ENCODE peak calls at places on chromosome 5, in five cellular contexts. U, T, V, X and S are unnamed samples.

GRCh38 chr5:142654578-142655042 is 31.3 kb downstream of the FGF1 start:
- DNase-seq in V (no peak), U (no peak), X (no peak), T (no peak), S (no peak)

GRCh38 chr5:180782748-180783147 is 19.9 kb downstream of the MGAT1 start:
- DNase-seq in T (no peak), V (no peak), U (no peak), X (no peak), S (no peak)

GRCh38 chr5:179120421-179120861 is 60.3 kb downstream of the ZNF354C start:
- DNase-seq in U (no peak), X (peak), T (no peak), V (no peak), S (no peak)

GRCh38 chr5:38347896-38348295 is 89.5 kb downstream of the EGFLAM start:
- DNase-seq in V (no peak), T (no peak), X (no peak), U (peak), S (no peak)

GRCh38 chr5:102221949-102222348 is 74.1 kb downstream of the SLCO4C1 start:
- DNase-seq in T (no peak), V (no peak), X (no peak), U (no peak), S (no peak)

GRCh38 chr5:17802256-17802655 is 168.0 kb downstream of the TAF11L14 start:
- DNase-seq in U (no peak), T (no peak), V (no peak), X (no peak), S (no peak)

GRCh38 chr5:69517763-69518212 is 25.2 kb downstream of the OCLN start:
- DNase-seq in U (peak), T (peak), V (no peak), X (no peak), S (peak)

GRCh38 chr5:171588046-171588445 is 168.6 kb downstream of the FGF18 start:
- DNase-seq in T (no peak), V (no peak), U (no peak), X (no peak), S (no peak)

GRCh38 chr5:6712136-6712581 is 1.1 kb upstream of the TENT4A start:
- DNase-seq in T (peak), X (peak), V (no peak), U (peak), S (peak)

GRCh38 chr5:151740958-151741373 is 17.5 kb downstream of the ATOX1 start:
- DNase-seq in T (peak), X (no peak), U (peak), V (no peak), S (peak)

GRCh38 chr5:143536364-143536763 is 132.9 kb upstream of the NR3C1 start:
- DNase-seq in U (peak), T (peak), X (no peak), V (peak), S (peak)

GRCh38 chr5:36222620-36223019 is 19.1 kb downstream of the NADK2 start:
- DNase-seq in U (no peak), T (no peak), V (no peak), X (no peak), S (no peak)

GRCh38 chr5:45694255-45694834 is 1.8 kb downstream of the HCN1 start:
- DNase-seq in U (peak), V (no peak), T (peak), X (no peak), S (no peak)

GRCh38 chr5:7250609-7251008 is 145.3 kb upstream of the ADCY2 start:
- DNase-seq in X (no peak), T (no peak), U (no peak), V (no peak), S (no peak)

GRCh38 chr5:40680741-40681350 is 1.1 kb downstream of the PTGER4 start:
- DNase-seq in T (no peak), X (peak), U (no peak), V (no peak), S (no peak)

GRCh38 chr5:20420991-20421595 is 433.1 kb upstream of the CDH18 start:
- DNase-seq in V (no peak), U (no peak), X (no peak), T (no peak), S (no peak)

GRCh38 chr5:590343-590742 is 21.8 kb upstream of the CEP72 start:
- DNase-seq in U (no peak), V (no peak), X (no peak), T (no peak), S (no peak)

GRCh38 chr5:142276517-142276916 is 48.3 kb downstream of the SPRY4 start:
- DNase-seq in T (no peak), V (no peak), U (no peak), X (no peak), S (no peak)

GRCh38 chr5:95728494-95729114 is 2.5 kb upstream of the RHOBTB3 start:
- DNase-seq in T (peak), X (no peak), V (no peak), U (no peak), S (no peak)

GRCh38 chr5:153565822-153566221 is 75.4 kb downstream of the GRIA1 start:
- DNase-seq in X (no peak), V (no peak), U (peak), T (peak), S (peak)

GRCh38 chr5:32450952-32451351 is 6.4 kb upstream of the ZFR start:
- DNase-seq in U (no peak), X (no peak), V (no peak), T (no peak), S (no peak)

GRCh38 chr5:118832974-118833373 is 155.4 kb downstream of the DTWD2 start:
- DNase-seq in T (no peak), X (no peak), U (no peak), V (no peak), S (no peak)

GRCh38 chr5:6859951-6860638 is 146.9 kb downstream of the TENT4A start:
- DNase-seq in V (no peak), T (no peak), U (no peak), X (peak), S (no peak)

GRCh38 chr5:109136906-109137305 is 272.9 kb downstream of the PJA2 start:
- DNase-seq in U (no peak), V (peak), X (no peak), T (no peak), S (no peak)

GRCh38 chr5:170483701-170484458 is 19.9 kb upstream of the KCNIP1 start:
- DNase-seq in V (no peak), U (peak), X (peak), T (peak), S (no peak)

GRCh38 chr5:138819065-138819464 is 56.1 kb downstream of the LRRTM2 start:
- DNase-seq in X (no peak), U (no peak), T (no peak), V (no peak), S (no peak)

DNA sequence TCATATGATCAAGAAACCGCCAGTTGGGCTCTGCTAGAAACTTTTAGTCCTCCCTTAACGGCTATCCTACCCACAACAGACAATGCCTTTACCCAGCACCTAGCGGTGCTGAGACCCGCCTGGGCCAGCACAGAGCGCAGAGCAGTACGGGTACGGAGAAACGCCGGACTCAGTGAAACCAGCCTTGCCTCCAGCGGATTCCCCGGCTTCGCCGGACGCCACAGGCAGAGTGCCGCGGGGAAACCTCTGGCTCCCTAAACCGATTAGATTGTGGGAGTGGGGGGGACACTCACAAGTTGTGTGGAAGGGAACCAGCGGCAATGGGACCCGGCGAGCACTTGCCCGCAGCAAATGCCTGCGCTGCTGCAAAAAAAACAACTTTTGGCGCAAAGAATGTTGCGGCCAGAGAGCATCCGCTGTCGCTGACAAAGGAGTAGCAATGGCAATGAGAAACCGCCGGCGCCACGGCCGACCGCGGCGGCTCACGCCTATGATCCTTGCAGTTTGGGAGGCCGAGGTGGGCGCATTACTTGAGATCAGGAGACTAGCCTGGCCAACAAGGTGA is 88.2 kb downstream of the ANXA2R start:
- DNase-seq in X (peak), T (peak), V (no peak), U (peak), S (peak)
- H3K4me3 ChIP-seq in X (peak), T (peak), V (peak), U (peak), S (peak)

GRCh38 chr5:137199201-137199600 is 299.9 kb downstream of the SPOCK1 start:
- DNase-seq in X (no peak), V (no peak), T (no peak), U (no peak), S (no peak)

GRCh38 chr5:137199966-137200365 is 299.2 kb downstream of the SPOCK1 start:
- DNase-seq in X (no peak), V (no peak), T (peak), U (peak), S (peak)

GRCh38 chr5:137200906-137201305 is 298.2 kb downstream of the SPOCK1 start:
- DNase-seq in X (no peak), V (no peak), T (no peak), U (no peak), S (no peak)

GRCh38 chr5:137203011-137203632 is 296.0 kb downstream of the SPOCK1 start:
- DNase-seq in V (no peak), T (no peak), X (no peak), U (no peak), S (no peak)

DNA sequence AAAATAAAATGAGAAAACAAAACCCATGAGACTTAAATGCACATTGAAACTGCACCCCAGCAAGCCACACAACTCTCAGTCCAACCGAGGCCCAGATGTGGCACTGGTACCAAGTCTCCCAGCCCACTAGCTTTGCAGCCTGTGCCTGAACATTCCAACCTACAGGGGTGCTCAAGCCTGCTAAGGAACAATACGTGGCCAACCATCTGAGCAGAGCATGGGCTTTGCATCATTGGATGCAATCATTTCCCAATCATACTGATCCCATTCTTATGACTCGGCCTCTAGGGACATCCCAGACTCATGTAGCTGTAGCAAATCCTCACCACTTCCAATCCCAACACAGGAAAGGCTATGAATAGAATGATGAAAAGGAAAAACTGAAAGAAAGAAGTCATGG is 297.2 kb downstream of the SPOCK1 start:
- DNase-seq in X (no peak), V (no peak), U (peak), T (peak), S (peak)
- TF ChIP-seq CTCF in X (no peak), V (peak), U (peak), T (peak), S (peak)

GRCh38 chr5:149211566-149211965 is 60.1 kb upstream of the AFAP1L1 start:
- DNase-seq in V (peak), X (no peak), U (peak), T (peak), S (peak)

GRCh38 chr5:149215478-149216042 is 56.1 kb upstream of the AFAP1L1 start:
- DNase-seq in V (peak), T (peak), U (peak), X (peak), S (peak)

GRCh38 chr5:149212203-149212951 is 59.3 kb upstream of the AFAP1L1 start:
- DNase-seq in X (no peak), V (peak), U (peak), T (peak), S (peak)

GRCh38 chr5:149210968-149211495 is 60.6 kb upstream of the AFAP1L1 start:
- DNase-seq in U (no peak), V (no peak), X (no peak), T (no peak), S (no peak)

DNA sequence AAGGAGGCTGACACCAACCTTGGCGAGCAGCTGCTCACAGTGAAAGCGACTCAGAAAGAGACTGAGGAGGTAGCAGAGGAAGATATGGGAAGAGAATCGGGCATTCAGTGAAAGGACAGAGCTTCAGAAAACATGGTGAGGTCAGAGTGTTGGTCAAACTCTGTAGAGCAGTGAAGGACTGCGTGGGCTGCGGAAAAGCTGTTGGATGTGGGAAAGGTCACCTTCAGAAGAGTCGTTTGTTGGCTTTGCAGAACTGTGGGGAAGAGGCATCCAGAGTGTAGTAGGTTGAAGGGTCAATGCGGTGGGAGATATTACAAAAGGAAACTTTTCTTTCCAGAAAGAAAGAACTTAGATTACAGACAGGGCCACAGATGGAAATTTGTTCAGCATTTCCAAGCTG is 58.4 kb upstream of the AFAP1L1 start:
- DNase-seq in X (no peak), U (peak), T (no peak), V (no peak), S (no peak)
- H3K4me3 ChIP-seq in X (no peak), U (no peak), T (no peak), V (no peak), S (no peak)

GRCh38 chr5:53556001-53556400 is 4.4 kb upstream of the NDUFS4 start:
- DNase-seq in T (no peak), U (no peak), V (no peak), X (no peak), S (no peak)

GRCh38 chr5:53558966-53559365 is 1.5 kb upstream of the NDUFS4 start:
- DNase-seq in V (no peak), T (no peak), U (no peak), X (no peak), S (no peak)

GRCh38 chr5:53560028-53560427 is 411 bp upstream of the NDUFS4 start:
- DNase-seq in V (no peak), U (no peak), X (no peak), T (no peak), S (no peak)

GRCh38 chr5:53557386-53557785 is 3.1 kb upstream of the NDUFS4 start:
- DNase-seq in V (no peak), U (peak), T (peak), X (no peak), S (no peak)

DNA sequence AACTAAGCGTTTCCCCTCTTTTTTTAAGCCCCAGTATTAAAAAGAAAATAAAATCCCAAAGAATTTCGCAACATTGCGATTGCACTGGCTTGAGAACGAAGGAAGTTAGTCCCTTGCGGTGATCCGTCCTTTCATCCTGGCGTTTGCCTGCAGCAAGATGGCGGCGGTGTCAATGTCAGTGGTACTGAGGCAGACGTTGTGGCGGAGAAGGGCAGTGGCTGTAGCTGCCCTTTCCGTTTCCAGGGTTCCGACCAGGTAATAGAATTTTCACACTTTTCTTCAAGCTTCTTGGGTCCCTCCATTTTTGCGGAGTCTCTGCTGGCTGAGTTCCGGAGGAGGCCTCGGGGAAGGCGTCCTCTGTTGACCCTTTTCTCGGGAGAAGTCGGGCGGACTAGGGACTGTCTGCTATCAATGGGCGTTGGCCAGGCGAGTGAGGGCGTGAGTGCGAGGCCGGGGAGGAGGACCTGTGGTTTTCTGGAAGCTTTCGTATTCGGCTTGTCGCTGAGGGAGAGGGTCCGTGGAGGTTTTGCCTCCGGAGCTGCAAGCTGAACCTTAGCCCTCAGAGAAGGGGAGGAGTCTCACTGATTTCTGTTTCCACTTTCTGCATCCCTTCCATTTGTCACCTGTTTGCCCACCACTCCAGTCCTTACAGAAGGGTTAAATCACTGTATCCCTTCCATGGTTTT is at the start of gene NDUFS4:
- DNase-seq in U (peak), V (peak), X (peak), T (peak), S (peak)
- TF ChIP-seq CTCF in U (no peak), V (no peak), X (no peak), T (no peak), S (no peak)

GRCh38 chr5:54523534-54523933 is 6.0 kb downstream of the SNX18 start:
- DNase-seq in V (no peak), U (no peak), T (no peak), X (no peak), S (no peak)

GRCh38 chr5:54520940-54521339 is 3.4 kb downstream of the SNX18 start:
- DNase-seq in X (peak), V (no peak), U (no peak), T (no peak), S (peak)

GRCh38 chr5:54524082-54524481 is 6.5 kb downstream of the SNX18 start:
- DNase-seq in U (no peak), V (no peak), T (no peak), X (no peak), S (no peak)

GRCh38 chr5:54520438-54520846 is 2.9 kb downstream of the SNX18 start:
- DNase-seq in X (peak), U (peak), T (peak), V (no peak), S (peak)

DNA sequence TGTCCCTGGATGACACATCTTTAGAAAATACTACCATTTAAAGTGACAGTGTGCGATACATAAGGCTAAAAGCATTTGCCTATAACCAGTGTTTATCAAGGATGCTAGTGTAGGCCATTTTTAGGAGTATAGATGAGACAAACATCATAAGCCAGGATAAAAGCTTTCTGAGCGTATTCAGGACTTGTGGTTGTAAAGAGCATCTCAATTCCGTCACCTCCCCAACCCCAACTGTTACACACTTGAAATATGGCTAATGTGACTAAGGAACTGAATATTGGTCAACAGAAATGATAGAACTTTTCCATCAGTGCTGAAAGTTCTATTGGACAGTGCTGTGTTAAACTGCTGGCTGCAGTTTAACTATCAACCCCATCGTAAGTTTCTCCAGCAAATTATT is 4.5 kb downstream of the SNX18 start:
- DNase-seq in V (no peak), T (no peak), X (no peak), U (no peak), S (no peak)
- H3K4me3 ChIP-seq in V (peak), T (peak), X (no peak), U (no peak), S (peak)

DNA sequence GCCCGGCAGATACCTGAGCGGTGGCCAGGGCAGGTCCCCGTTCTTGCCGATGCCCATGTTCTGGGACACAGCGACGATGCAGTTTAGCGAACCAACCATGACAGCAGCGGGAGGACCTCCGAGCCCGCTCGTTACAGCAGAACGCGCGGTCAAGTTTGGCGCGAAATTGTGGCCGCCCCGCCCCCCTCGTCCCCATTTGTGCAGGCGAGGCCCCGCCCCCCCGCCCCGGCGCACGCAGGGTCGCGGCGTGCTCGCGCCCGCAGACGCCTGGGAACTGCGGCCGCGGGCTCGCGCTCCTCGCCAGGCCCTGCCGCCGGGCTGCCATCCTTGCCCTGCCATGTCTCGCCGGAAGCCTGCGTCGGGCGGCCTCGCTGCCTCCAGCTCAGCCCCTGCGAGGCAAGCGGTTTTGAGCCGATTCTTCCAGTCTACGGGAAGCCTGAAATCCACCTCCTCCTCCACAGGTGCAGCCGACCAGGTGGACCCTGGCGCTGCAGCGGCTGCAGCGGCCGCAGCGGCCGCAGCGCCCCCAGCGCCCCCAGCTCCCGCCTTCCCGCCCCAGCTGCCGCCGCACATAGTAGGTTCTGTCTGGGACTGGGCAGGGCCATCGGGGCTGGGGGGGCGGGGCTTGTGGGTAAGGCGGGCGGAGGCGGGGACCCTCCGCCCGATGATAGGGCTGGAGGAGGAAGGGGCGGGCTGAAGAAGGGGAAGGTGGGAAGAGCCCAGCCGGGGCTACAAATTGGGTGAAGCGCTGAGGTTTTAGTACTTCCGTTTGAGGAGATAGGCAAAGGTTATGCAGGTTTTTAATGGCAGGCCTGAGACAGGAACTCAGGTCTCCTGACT is at the start of the genes DHFR and MSH3:
- DNase-seq in U (peak), X (peak), T (peak), V (peak), S (peak)
- TF ChIP-seq CTCF in U (no peak), X (no peak), T (no peak), V (peak), S (no peak)